ENCODE peak calls at places on chromosomes 16 and 17, in six cellular contexts. M is fibroblast of lung, V is GM12878, C is PC-3, B is PC-9, U is GM23338. Q is an unnamed sample.
A peak's percentile ranks its signal among the peaks of the same experiment; 100 is the strongest.

GRCh38 chr16:22141746-22142145 is 20.6 kb upstream of the SDR42E2 start:
- DNase-seq in B (no peak), M (no peak), U (peak; percentile 81), C (peak; percentile 30), V (no peak), Q (peak; percentile 47)

GRCh38 chr16:67161595-67162058 is 1.9 kb downstream of the FBXL8 start:
- DNase-seq in U (no peak), C (peak; percentile 41), V (no peak), B (no peak), M (no peak), Q (no peak)

GRCh38 chr17:65163990-65164495 is 26.9 kb downstream of the RGS9 start:
- DNase-seq in C (peak; percentile 80), B (no peak), V (no peak), M (peak; percentile 38), U (no peak), Q (peak; percentile 74)

GRCh38 chr16:7231762-7232161 is 100.9 kb upstream of the RBFOX1 start:
- DNase-seq in B (no peak), U (no peak), C (no peak), M (no peak), V (no peak), Q (no peak)

GRCh38 chr16:73057369-73058210 is 9.7 kb upstream of the ZFHX3 start:
- DNase-seq in B (no peak), U (peak; percentile 58), V (no peak), M (peak; percentile 39), C (no peak), Q (peak; percentile 69)

GRCh38 chr16:23064642-23065041 is 84.6 kb downstream of the USP31 start:
- DNase-seq in U (no peak), V (peak; percentile 53), B (no peak), C (no peak), M (no peak), Q (no peak)

GRCh38 chr16:74455619-74456289 is 34.5 kb upstream of the CLEC18B start:
- DNase-seq in U (no peak), V (no peak), C (no peak), M (peak; percentile 90), B (no peak), Q (peak; percentile 90)

GRCh38 chr17:80422981-80423380 is 8.0 kb downstream of the ENDOV start:
- DNase-seq in V (no peak), U (no peak), M (no peak), B (no peak), C (no peak), Q (no peak)

GRCh38 chr16:88357306-88358032 is 25.3 kb upstream of the ZNF469 start:
- DNase-seq in M (peak; percentile 63), V (no peak), B (no peak), U (no peak), C (no peak), Q (no peak)

GRCh38 chr17:5893741-5894140 is 176.4 kb upstream of the WSCD1 start:
- DNase-seq in B (no peak), V (no peak), M (no peak), C (no peak), U (no peak), Q (no peak)

GRCh38 chr16:85515830-85516397 is 97.2 kb upstream of the GSE1 start:
- DNase-seq in C (no peak), V (no peak), U (no peak), B (peak; percentile 59), M (no peak), Q (peak; percentile 26)

GRCh38 chr16:84141143-84141670 is 3.8 kb downstream of the HSDL1 start:
- DNase-seq in M (no peak), C (no peak), B (no peak), V (no peak), U (peak; percentile 63), Q (no peak)

GRCh38 chr16:56349086-56349415 is 76.3 kb downstream of the AMFR start:
- DNase-seq in M (no peak), V (no peak), B (no peak), C (no peak), U (no peak), Q (no peak)

GRCh38 chr17:63700528-63701441 is 860 bp upstream of the LIMD2 start:
- DNase-seq in M (peak; percentile 67), U (peak; percentile 75), V (no peak), B (no peak), C (no peak), Q (peak; percentile 79)

GRCh38 chr17:57110152-57110542 is 25.1 kb downstream of the AKAP1 start:
- DNase-seq in V (no peak), C (no peak), M (no peak), B (no peak), U (peak; percentile 31), Q (no peak)

GRCh38 chr16:27230562-27230991 is 27.3 kb downstream of the KDM8 start:
- DNase-seq in M (no peak), V (no peak), C (no peak), B (no peak), U (peak; percentile 19), Q (no peak)

GRCh38 chr17:70137451-70138230 is 31.7 kb upstream of the KCNJ2 start:
- DNase-seq in M (peak; percentile 96), U (peak; percentile 3), C (peak; percentile 89), B (peak; percentile 56), V (peak; percentile 70), Q (peak; percentile 93)

GRCh38 chr17:75773808-75774470 is 8.9 kb upstream of the GALK1 start:
- DNase-seq in U (peak; percentile 80), V (no peak), M (no peak), B (no peak), C (no peak), Q (no peak)

GRCh38 chr17:56028837-56029236 is 124.4 kb upstream of the ANKFN1 start:
- DNase-seq in U (no peak), M (no peak), B (no peak), V (no peak), C (no peak), Q (no peak)

GRCh38 chr17:17026163-17026562 is 16.1 kb upstream of the MPRIP start:
- DNase-seq in C (no peak), M (no peak), U (no peak), B (no peak), V (no peak), Q (no peak)

GRCh38 chr16:26464576-26465266 is 602.0 kb upstream of the C16orf82 start:
- DNase-seq in B (no peak), M (no peak), V (no peak), C (no peak), U (no peak), Q (no peak)

GRCh38 chr16:3598236-3598635 is 13.2 kb downstream of the SLX4 start:
- DNase-seq in V (no peak), U (no peak), M (no peak), B (no peak), C (no peak), Q (no peak)

GRCh38 chr17:74532115-74532514 is 840 bp upstream of the CD300LB start:
- DNase-seq in V (no peak), B (no peak), M (no peak), U (peak; percentile 86), C (no peak), Q (no peak)

GRCh38 chr16:51034481-51035109 is 116.5 kb downstream of the SALL1 start:
- DNase-seq in B (no peak), M (no peak), V (no peak), C (no peak), U (no peak), Q (no peak)

GRCh38 chr17:66712453-66712852 is 122.5 kb upstream of the CACNG5 start:
- DNase-seq in C (no peak), U (no peak), V (no peak), B (no peak), M (no peak), Q (no peak)

GRCh38 chr17:27939489-27940465 is 46.6 kb upstream of the LYRM9 start:
- DNase-seq in C (no peak), B (no peak), U (no peak), V (no peak), M (no peak), Q (no peak)

GRCh38 chr17:79023886-79024771 is at the start of gene C1QTNF1:
- DNase-seq in C (peak; percentile 75), U (peak; percentile 87), B (no peak), V (no peak), M (no peak), Q (peak; percentile 78)
- TF ChIP-seq EZH2 in C (no peak), U (peak; percentile 50), B (no peak), V (no peak), M (no peak), Q (no peak)

GRCh38 chr16:81612351-81613170 is 166.5 kb upstream of the PLCG2 start:
- DNase-seq in B (no peak), V (no peak), C (no peak), U (no peak), M (peak; percentile 56), Q (peak; percentile 56)
- H3K4me1 ChIP-seq in B (no peaks in the 10 kb centered on the region), V (peaks cover 28% of the 10 kb centered on the region), C (peaks cover 8% of the 10 kb centered on the region), U (no peaks in the 10 kb centered on the region), M (peaks cover 13% of the 10 kb centered on the region), Q (peaks cover 47% of the 10 kb centered on the region)

DNA sequence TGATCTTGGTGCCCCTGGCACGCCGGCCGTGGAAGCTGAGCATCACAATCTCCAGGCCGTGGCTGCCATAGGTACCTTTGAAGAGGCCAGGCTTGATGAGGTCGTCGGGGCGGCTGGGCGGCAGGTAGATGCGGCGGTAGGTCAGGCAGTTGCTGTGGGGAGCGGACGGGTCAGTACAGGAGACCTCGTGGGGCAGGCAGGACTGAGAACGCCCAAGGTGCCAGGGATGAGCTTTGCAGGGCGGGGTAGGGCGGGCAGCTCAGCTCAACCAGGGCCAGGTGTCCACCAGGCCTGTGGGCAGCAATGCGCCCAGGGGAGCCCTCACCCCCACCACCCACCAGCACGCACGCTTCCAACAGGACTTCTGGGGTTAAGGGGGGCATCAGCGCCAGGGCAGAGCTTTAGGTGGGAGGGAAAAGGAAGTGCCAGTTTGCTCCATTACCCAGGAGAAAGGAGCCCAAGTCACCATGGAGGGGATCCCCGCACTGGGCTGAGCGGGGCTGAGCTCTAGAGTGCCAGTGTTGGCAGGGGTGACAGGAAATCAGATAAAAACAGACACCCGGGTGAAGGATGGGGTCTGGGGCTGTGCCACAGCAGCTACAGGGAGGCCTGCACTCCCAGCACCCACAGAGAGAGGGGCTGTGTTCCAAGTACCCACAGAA is 18.2 kb upstream of the C16orf95 start:
- DNase-seq in V (no peak), B (no peak), M (no peak), U (no peak), C (no peak), Q (no peak)
- H3K36me3 ChIP-seq in V (peaks cover 7% of the 10 kb centered on the region), B (no peaks in the 10 kb centered on the region), M (peaks cover 29% of the 10 kb centered on the region), U (no peaks in the 10 kb centered on the region), C (no peaks in the 10 kb centered on the region), Q (no peaks in the 10 kb centered on the region)

GRCh38 chr17:6997171-6997570 is 1.3 kb downstream of the ALOX12 start:
- DNase-seq in C (no peak), U (no peak), B (no peak), M (no peak), V (no peak), Q (no peak)

GRCh38 chr17:6994666-6995246 is 1.1 kb upstream of the ALOX12 start:
- DNase-seq in C (no peak), V (no peak), M (peak; percentile 11), B (no peak), U (no peak), Q (peak; percentile 21)

GRCh38 chr17:6996256-6997111 is 635 bp downstream of the ALOX12 start:
- DNase-seq in M (no peak), B (no peak), V (no peak), C (no peak), U (peak; percentile 67), Q (no peak)

GRCh38 chr17:6994118-6994598 is 1.7 kb upstream of the ALOX12 start:
- DNase-seq in M (no peak), B (no peak), U (no peak), V (no peak), C (no peak), Q (no peak)

GRCh38 chr17:6995500-6996255 is at the start of gene ALOX12:
- DNase-seq in C (no peak), M (peak; percentile 2), V (no peak), B (no peak), U (peak; percentile 84), Q (peak; percentile 43)
- TF ChIP-seq EZH2 in C (no peak), M (no peak), V (no peak), B (no peak), U (no peak), Q (no peak)

Q was measured in GM23248.